ENCODE peak calls at places on chromosomes 6 and 20, in seven cellular contexts. Z is stimulated activated CD4-positive, alpha-beta T cell treated with anti-CD3 and anti-CD28 coated beads, Interleukin-2, amount 100 ng/mL, for 4 hours; Q is NCI-H1436; T is LoVo; K is NCI-H774; Y is DMS79 treated with DMSO at 0.1 percent for 48 hours; V is ecto neural progenitor cell. B is an unnamed sample.

GRCh38 chr6:119132211-119133004 is 53.9 kb upstream of the FAM184A start:
- DNase-seq in K (no peak), Z (no peak), Q (no peak), T (no peak), V (no peak), Y (no peak), B (no peak)

GRCh38 chr6:71726121-71726520 is 160.2 kb upstream of the RIMS1 start:
- DNase-seq in T (no peak), V (no peak), Z (no peak), K (no peak), Y (no peak), Q (no peak), B (no peak)

GRCh38 chr20:47334022-47334551 is 22.4 kb downstream of the ZMYND8 start:
- DNase-seq in Y (no peak), T (peak; percentile 55), Q (peak; percentile 32), Z (no peak), V (no peak), K (peak; percentile 25), B (no peak)

GRCh38 chr6:149060300-149060984 is 257.1 kb upstream of the TAB2 start:
- DNase-seq in K (peak; percentile 29), T (no peak), V (no peak), Z (peak; percentile 28), Q (no peak), Y (peak; percentile 27), B (no peak)

GRCh38 chr6:9783567-9783966 is 631.3 kb downstream of the TFAP2A start:
- DNase-seq in K (no peak), Q (no peak), V (no peak), T (no peak), Y (no peak), Z (no peak), B (no peak)

GRCh38 chr6:23637296-23637695 is 488.7 kb upstream of the NRSN1 start:
- DNase-seq in Q (no peak), T (no peak), Z (no peak), Y (no peak), V (no peak), K (no peak), B (no peak)

GRCh38 chr20:8372819-8373218 is 240.8 kb downstream of the PLCB1 start:
- DNase-seq in T (no peak), Q (no peak), K (no peak), Z (no peak), V (no peak), Y (no peak), B (no peak)

GRCh38 chr6:130766239-130767144 is 60.7 kb upstream of the SMLR1 start:
- DNase-seq in K (no peak), Y (no peak), T (no peak), V (no peak), Z (no peak), Q (no peak), B (no peak)

GRCh38 chr6:6811151-6812002 is 222.9 kb downstream of the LY86 start:
- DNase-seq in T (peak; percentile 93), Q (peak; percentile 76), V (no peak), Y (peak; percentile 18), K (peak; percentile 64), Z (no peak), B (no peak)

GRCh38 chr6:19824058-19824807 is 12.9 kb upstream of the ID4 start:
- DNase-seq in Y (no peak), T (no peak), Q (no peak), K (no peak), V (no peak), Z (no peak), B (no peak)

B was measured in NCI-H2107.